ENCODE peak calls at places on chromosome 6, in eight cellular contexts. F, A, R, N, Q, O, W and M are unnamed samples.
A peak's percentile ranks its signal among the peaks of the same experiment; 100 is the strongest.

GRCh38 chr6:144515761-144516160 is 230.6 kb downstream of the UTRN start:
- DNase-seq in F (no peak), A (no peak), R (no peak), N (no peak), Q (no peak), O (no peak), W (no peak), M (no peak)

GRCh38 chr6:130966581-130966980 is 96.5 kb downstream of the EPB41L2 start:
- DNase-seq in F (no peak), A (no peak), R (no peak), N (no peak), Q (no peak), O (no peak), W (no peak), M (no peak)

GRCh38 chr6:86969573-86969972 is 32.2 kb downstream of the HTR1E start:
- DNase-seq in F (no peak), A (no peak), R (no peak), N (no peak), Q (no peak), O (no peak), W (no peak), M (no peak)

GRCh38 chr6:82145926-82146452 is 101.6 kb downstream of the IBTK start:
- DNase-seq in F (no peak), A (no peak), R (no peak), N (no peak), Q (no peak), O (no peak), W (no peak), M (no peak)

GRCh38 chr6:167956983-167957492 is 40.4 kb upstream of the KIF25 start:
- DNase-seq in F (no peak), A (no peak), R (no peak), N (no peak), Q (no peak), O (peak; percentile 50), W (no peak), M (no peak)

GRCh38 chr6:33278810-33279209 is 1.9 kb downstream of the B3GALT4 start:
- DNase-seq in F (no peak), A (no peak), R (no peak), N (no peak), Q (no peak), O (no peak), W (no peak), M (no peak)

GRCh38 chr6:44653761-44654218 is 266.3 kb downstream of the CDC5L start:
- DNase-seq in F (no peak), A (no peak), R (peak; percentile 37), N (no peak), Q (no peak), O (no peak), W (no peak), M (no peak)

GRCh38 chr6:104940881-104941693 is 15.8 kb upstream of the LIN28B start:
- DNase-seq in F (peak; percentile 52), A (peak; percentile 3), R (no peak), N (no peak), Q (no peak), O (peak; percentile 43), W (peak; percentile 54), M (peak; percentile 3)

GRCh38 chr6:155026366-155027045 is 31.4 kb downstream of the TIAM2 start:
- DNase-seq in F (no peak), A (peak; percentile 44), R (no peak), N (no peak), Q (peak; percentile 63), O (peak; percentile 92), W (no peak), M (no peak)

GRCh38 chr6:96015321-96015790 is 418 bp upstream of the FUT9 start:
- DNase-seq in F (no peak), A (no peak), R (no peak), N (no peak), Q (no peak), O (no peak), W (peak; percentile 34), M (no peak)

GRCh38 chr6:27870486-27870885 is 41.7 kb downstream of the OR2B2 start:
- DNase-seq in F (no peak), A (no peak), R (no peak), N (no peak), Q (no peak), O (no peak), W (no peak), M (no peak)

GRCh38 chr6:121823437-121823851 is 388.0 kb downstream of the GJA1 start:
- DNase-seq in F (no peak), A (no peak), R (no peak), N (no peak), Q (no peak), O (peak; percentile 64), W (no peak), M (no peak)

GRCh38 chr6:34414999-34415858 is 10.6 kb downstream of the RPS10 start:
- DNase-seq in F (peak; percentile 73), A (peak; percentile 63), R (no peak), N (no peak), Q (no peak), O (peak; percentile 84), W (no peak), M (peak; percentile 58)

GRCh38 chr6:5302995-5303622 is 41.8 kb downstream of the FARS2 start:
- DNase-seq in F (peak; percentile 79), A (no peak), R (peak; percentile 65), N (no peak), Q (no peak), O (peak; percentile 27), W (peak; percentile 61), M (peak; percentile 25)

GRCh38 chr6:17354700-17355403 is 38.5 kb upstream of the CAP2 start:
- DNase-seq in F (no peak), A (no peak), R (no peak), N (no peak), Q (peak; percentile 28), O (peak; percentile 46), W (no peak), M (no peak)

GRCh38 chr6:22145823-22146379 is 150.9 kb downstream of the PRL start:
- DNase-seq in F (no peak), A (peak; percentile 64), R (no peak), N (no peak), Q (no peak), O (peak; percentile 63), W (no peak), M (no peak)

GRCh38 chr6:36758516-36759176 is 61.0 kb downstream of the RAB44 start:
- DNase-seq in F (no peak), A (no peak), R (no peak), N (no peak), Q (no peak), O (no peak), W (no peak), M (no peak)

GRCh38 chr6:78523622-78524021 is 343.7 kb upstream of the IRAK1BP1 start:
- DNase-seq in F (no peak), A (no peak), R (no peak), N (no peak), Q (no peak), O (no peak), W (no peak), M (no peak)

GRCh38 chr6:36597775-36598174 is 3.6 kb downstream of the SRSF3 start:
- DNase-seq in F (no peak), A (no peak), R (peak; percentile 19), N (no peak), Q (no peak), O (no peak), W (no peak), M (no peak)

GRCh38 chr6:96795481-96795880 is 41.8 kb downstream of the GPR63 start:
- DNase-seq in F (no peak), A (no peak), R (no peak), N (no peak), Q (no peak), O (no peak), W (no peak), M (peak; percentile 18)

GRCh38 chr6:111118816-111119215 is 31.5 kb downstream of the SLC16A10 start:
- DNase-seq in F (no peak), A (no peak), R (no peak), N (no peak), Q (no peak), O (no peak), W (no peak), M (no peak)